ENCODE peak calls at places on chromosomes 5 and 9, in nine cellular contexts. One of them, this sample, is unnamed.

GRCh38 chr9:93955356-93956182 is 414 bp upstream of the BARX1 start:
- DNase-seq in HCT116: no peak
- DNase-seq in type B pancreatic cell: no peak
- DNase-seq in heart left ventricle: no peak
- DNase-seq in BJ: no peak
- DNase-seq in HL-60: no peak
- DNase-seq in astrocyte of the spinal cord: no peak
- DNase-seq in colonic mucosa: no peak
- DNase-seq in psoas muscle: no peak
- DNase-seq in this sample: no peak

GRCh38 chr5:96517294-96517693 is 84.2 kb upstream of the PCSK1 start:
- DNase-seq in HCT116: no peak
- DNase-seq in type B pancreatic cell: no peak
- DNase-seq in heart left ventricle: no peak
- DNase-seq in BJ: no peak
- DNase-seq in HL-60: no peak
- DNase-seq in astrocyte of the spinal cord: peak
- DNase-seq in colonic mucosa: no peak
- DNase-seq in psoas muscle: no peak
- DNase-seq in this sample: no peak

GRCh38 chr5:170159101-170159698 is 53.5 kb downstream of the FOXI1 start:
- DNase-seq in HCT116: no peak
- DNase-seq in type B pancreatic cell: no peak
- DNase-seq in heart left ventricle: no peak
- DNase-seq in BJ: no peak
- DNase-seq in HL-60: no peak
- DNase-seq in astrocyte of the spinal cord: peak
- DNase-seq in colonic mucosa: no peak
- DNase-seq in psoas muscle: no peak
- DNase-seq in this sample: no peak

GRCh38 chr9:36974731-36975130 is 59.3 kb downstream of the PAX5 start:
- DNase-seq in HCT116: no peak
- DNase-seq in type B pancreatic cell: peak
- DNase-seq in heart left ventricle: no peak
- DNase-seq in BJ: no peak
- DNase-seq in HL-60: no peak
- DNase-seq in astrocyte of the spinal cord: no peak
- DNase-seq in colonic mucosa: no peak
- DNase-seq in psoas muscle: no peak
- DNase-seq in this sample: no peak

GRCh38 chr5:6745706-6746217 is 32.5 kb downstream of the TENT4A start:
- DNase-seq in HCT116: peak
- DNase-seq in type B pancreatic cell: no peak
- DNase-seq in heart left ventricle: no peak
- DNase-seq in BJ: no peak
- DNase-seq in HL-60: no peak
- DNase-seq in astrocyte of the spinal cord: peak
- DNase-seq in colonic mucosa: no peak
- DNase-seq in psoas muscle: no peak
- DNase-seq in this sample: peak

GRCh38 chr9:28155067-28155466 is 581.8 kb upstream of the C9orf72 start:
- DNase-seq in HCT116: no peak
- DNase-seq in type B pancreatic cell: no peak
- DNase-seq in heart left ventricle: no peak
- DNase-seq in BJ: no peak
- DNase-seq in HL-60: no peak
- DNase-seq in astrocyte of the spinal cord: peak
- DNase-seq in colonic mucosa: no peak
- DNase-seq in psoas muscle: no peak
- DNase-seq in this sample: no peak

GRCh38 chr5:154540600-154540999 is 62.6 kb upstream of the HAND1 start:
- DNase-seq in HCT116: no peak
- DNase-seq in type B pancreatic cell: no peak
- DNase-seq in heart left ventricle: no peak
- DNase-seq in BJ: no peak
- DNase-seq in HL-60: no peak
- DNase-seq in astrocyte of the spinal cord: no peak
- DNase-seq in colonic mucosa: no peak
- DNase-seq in psoas muscle: no peak
- DNase-seq in this sample: no peak

GRCh38 chr5:66680227-66680626 is 84.0 kb downstream of the MAST4 start:
- DNase-seq in HCT116: no peak
- DNase-seq in type B pancreatic cell: no peak
- DNase-seq in heart left ventricle: no peak
- DNase-seq in BJ: no peak
- DNase-seq in HL-60: no peak
- DNase-seq in astrocyte of the spinal cord: no peak
- DNase-seq in colonic mucosa: no peak
- DNase-seq in psoas muscle: no peak
- DNase-seq in this sample: no peak

GRCh38 chr5:14693070-14693469 is 28.6 kb downstream of the OTULIN start:
- DNase-seq in HCT116: no peak
- DNase-seq in type B pancreatic cell: no peak
- DNase-seq in heart left ventricle: no peak
- DNase-seq in BJ: no peak
- DNase-seq in HL-60: no peak
- DNase-seq in astrocyte of the spinal cord: no peak
- DNase-seq in colonic mucosa: no peak
- DNase-seq in psoas muscle: no peak
- DNase-seq in this sample: no peak

GRCh38 chr5:128587275-128587674 is 49.2 kb upstream of the FBN2 start:
- DNase-seq in HCT116: no peak
- DNase-seq in type B pancreatic cell: no peak
- DNase-seq in heart left ventricle: no peak
- DNase-seq in BJ: no peak
- DNase-seq in HL-60: no peak
- DNase-seq in astrocyte of the spinal cord: no peak
- DNase-seq in colonic mucosa: no peak
- DNase-seq in psoas muscle: no peak
- DNase-seq in this sample: no peak

GRCh38 chr5:72662936-72663335 is 153.5 kb upstream of the TNPO1 start:
- DNase-seq in HCT116: no peak
- DNase-seq in type B pancreatic cell: no peak
- DNase-seq in heart left ventricle: no peak
- DNase-seq in BJ: no peak
- DNase-seq in HL-60: no peak
- DNase-seq in astrocyte of the spinal cord: no peak
- DNase-seq in colonic mucosa: no peak
- DNase-seq in psoas muscle: no peak
- DNase-seq in this sample: no peak

GRCh38 chr9:99184427-99185327 is 37.1 kb downstream of the ALG2 start:
- DNase-seq in HCT116: peak
- DNase-seq in type B pancreatic cell: peak
- DNase-seq in heart left ventricle: peak
- DNase-seq in BJ: peak
- DNase-seq in HL-60: peak
- DNase-seq in astrocyte of the spinal cord: peak
- DNase-seq in colonic mucosa: peak
- DNase-seq in psoas muscle: peak
- DNase-seq in this sample: peak

GRCh38 chr9:126857261-126857960 is 3.0 kb upstream of the ZBTB34 start:
- DNase-seq in HCT116: no peak
- DNase-seq in type B pancreatic cell: no peak
- DNase-seq in heart left ventricle: no peak
- DNase-seq in BJ: no peak
- DNase-seq in HL-60: no peak
- DNase-seq in astrocyte of the spinal cord: no peak
- DNase-seq in colonic mucosa: no peak
- DNase-seq in psoas muscle: no peak
- DNase-seq in this sample: no peak

GRCh38 chr9:111399772-111400563 is 69.9 kb upstream of the OR2K2 start:
- DNase-seq in HCT116: peak
- DNase-seq in type B pancreatic cell: no peak
- DNase-seq in heart left ventricle: no peak
- DNase-seq in BJ: no peak
- DNase-seq in HL-60: no peak
- DNase-seq in astrocyte of the spinal cord: peak
- DNase-seq in colonic mucosa: peak
- DNase-seq in psoas muscle: no peak
- DNase-seq in this sample: no peak

GRCh38 chr5:153445875-153446567 is 44.4 kb upstream of the GRIA1 start:
- DNase-seq in HCT116: no peak
- DNase-seq in type B pancreatic cell: no peak
- DNase-seq in heart left ventricle: peak
- DNase-seq in BJ: no peak
- DNase-seq in HL-60: no peak
- DNase-seq in astrocyte of the spinal cord: no peak
- DNase-seq in colonic mucosa: no peak
- DNase-seq in psoas muscle: no peak
- DNase-seq in this sample: no peak

GRCh38 chr5:14309864-14310531 is 166.9 kb downstream of the TRIO start:
- DNase-seq in HCT116: no peak
- DNase-seq in type B pancreatic cell: no peak
- DNase-seq in heart left ventricle: no peak
- DNase-seq in BJ: no peak
- DNase-seq in HL-60: no peak
- DNase-seq in astrocyte of the spinal cord: no peak
- DNase-seq in colonic mucosa: no peak
- DNase-seq in psoas muscle: no peak
- DNase-seq in this sample: no peak

GRCh38 chr5:177005619-177006264 is 837 bp downstream of the UIMC1 start:
- DNase-seq in HCT116: peak
- DNase-seq in type B pancreatic cell: peak
- DNase-seq in heart left ventricle: peak
- DNase-seq in BJ: no peak
- DNase-seq in HL-60: peak
- DNase-seq in astrocyte of the spinal cord: peak
- DNase-seq in colonic mucosa: peak
- DNase-seq in psoas muscle: peak
- DNase-seq in this sample: peak

GRCh38 chr9:74760031-74760700 is 127.6 kb downstream of the TRPM6 start:
- DNase-seq in HCT116: no peak
- DNase-seq in type B pancreatic cell: no peak
- DNase-seq in heart left ventricle: no peak
- DNase-seq in BJ: peak
- DNase-seq in HL-60: no peak
- DNase-seq in astrocyte of the spinal cord: peak
- DNase-seq in colonic mucosa: no peak
- DNase-seq in psoas muscle: no peak
- DNase-seq in this sample: no peak

GRCh38 chr9:86636051-86636450 is 281.8 kb upstream of the TUT7 start:
- DNase-seq in HCT116: no peak
- DNase-seq in type B pancreatic cell: no peak
- DNase-seq in heart left ventricle: no peak
- DNase-seq in BJ: no peak
- DNase-seq in HL-60: no peak
- DNase-seq in astrocyte of the spinal cord: no peak
- DNase-seq in colonic mucosa: no peak
- DNase-seq in psoas muscle: no peak
- DNase-seq in this sample: no peak
- TF ChIP-seq CTCF in HCT116: no peak
- TF ChIP-seq CTCF in type B pancreatic cell: peak
- TF ChIP-seq CTCF in heart left ventricle: no peak
- TF ChIP-seq CTCF in BJ: no peak
- TF ChIP-seq CTCF in HL-60: no peak
- TF ChIP-seq CTCF in astrocyte of the spinal cord: no peak
- TF ChIP-seq CTCF in colonic mucosa: no peak
- TF ChIP-seq CTCF in psoas muscle: no peak
- TF ChIP-seq CTCF in this sample: no peak

GRCh38 chr9:107161338-107161737 is 121.7 kb upstream of the RAD23B start:
- DNase-seq in HCT116: no peak
- DNase-seq in type B pancreatic cell: no peak
- DNase-seq in heart left ventricle: no peak
- DNase-seq in BJ: no peak
- DNase-seq in HL-60: no peak
- DNase-seq in astrocyte of the spinal cord: no peak
- DNase-seq in colonic mucosa: no peak
- DNase-seq in psoas muscle: no peak
- DNase-seq in this sample: no peak

GRCh38 chr9:107154291-107154690 is 128.8 kb upstream of the RAD23B start:
- DNase-seq in HCT116: no peak
- DNase-seq in type B pancreatic cell: no peak
- DNase-seq in heart left ventricle: no peak
- DNase-seq in BJ: no peak
- DNase-seq in HL-60: no peak
- DNase-seq in astrocyte of the spinal cord: no peak
- DNase-seq in colonic mucosa: no peak
- DNase-seq in psoas muscle: no peak
- DNase-seq in this sample: no peak

GRCh38 chr9:107155244-107155817 is 127.7 kb upstream of the RAD23B start:
- DNase-seq in HCT116: no peak
- DNase-seq in type B pancreatic cell: no peak
- DNase-seq in heart left ventricle: no peak
- DNase-seq in BJ: no peak
- DNase-seq in HL-60: no peak
- DNase-seq in astrocyte of the spinal cord: no peak
- DNase-seq in colonic mucosa: no peak
- DNase-seq in psoas muscle: no peak
- DNase-seq in this sample: no peak

GRCh38 chr9:107154766-107155165 is 128.3 kb upstream of the RAD23B start:
- DNase-seq in HCT116: no peak
- DNase-seq in type B pancreatic cell: no peak
- DNase-seq in heart left ventricle: no peak
- DNase-seq in BJ: no peak
- DNase-seq in HL-60: no peak
- DNase-seq in astrocyte of the spinal cord: no peak
- DNase-seq in colonic mucosa: no peak
- DNase-seq in psoas muscle: no peak
- DNase-seq in this sample: no peak

GRCh38 chr9:107158321-107158720 is 124.8 kb upstream of the RAD23B start:
- DNase-seq in HCT116: peak
- DNase-seq in type B pancreatic cell: no peak
- DNase-seq in heart left ventricle: no peak
- DNase-seq in BJ: no peak
- DNase-seq in HL-60: no peak
- DNase-seq in astrocyte of the spinal cord: peak
- DNase-seq in colonic mucosa: no peak
- DNase-seq in psoas muscle: no peak
- DNase-seq in this sample: no peak
- TF ChIP-seq CTCF in HCT116: peak
- TF ChIP-seq CTCF in type B pancreatic cell: peak
- TF ChIP-seq CTCF in heart left ventricle: peak
- TF ChIP-seq CTCF in BJ: peak
- TF ChIP-seq CTCF in HL-60: no peak
- TF ChIP-seq CTCF in astrocyte of the spinal cord: peak
- TF ChIP-seq CTCF in colonic mucosa: no peak
- TF ChIP-seq CTCF in psoas muscle: peak
- TF ChIP-seq CTCF in this sample: peak

GRCh38 chr5:116237917-116238502 is 153.2 kb downstream of the COMMD10 start:
- DNase-seq in HCT116: peak
- DNase-seq in type B pancreatic cell: no peak
- DNase-seq in heart left ventricle: no peak
- DNase-seq in BJ: peak
- DNase-seq in HL-60: no peak
- DNase-seq in astrocyte of the spinal cord: no peak
- DNase-seq in colonic mucosa: no peak
- DNase-seq in psoas muscle: no peak
- DNase-seq in this sample: no peak
- TF ChIP-seq CTCF in HCT116: no peak
- TF ChIP-seq CTCF in type B pancreatic cell: peak
- TF ChIP-seq CTCF in heart left ventricle: no peak
- TF ChIP-seq CTCF in BJ: peak
- TF ChIP-seq CTCF in HL-60: no peak
- TF ChIP-seq CTCF in astrocyte of the spinal cord: peak
- TF ChIP-seq CTCF in colonic mucosa: no peak
- TF ChIP-seq CTCF in psoas muscle: no peak
- TF ChIP-seq CTCF in this sample: no peak

DNA sequence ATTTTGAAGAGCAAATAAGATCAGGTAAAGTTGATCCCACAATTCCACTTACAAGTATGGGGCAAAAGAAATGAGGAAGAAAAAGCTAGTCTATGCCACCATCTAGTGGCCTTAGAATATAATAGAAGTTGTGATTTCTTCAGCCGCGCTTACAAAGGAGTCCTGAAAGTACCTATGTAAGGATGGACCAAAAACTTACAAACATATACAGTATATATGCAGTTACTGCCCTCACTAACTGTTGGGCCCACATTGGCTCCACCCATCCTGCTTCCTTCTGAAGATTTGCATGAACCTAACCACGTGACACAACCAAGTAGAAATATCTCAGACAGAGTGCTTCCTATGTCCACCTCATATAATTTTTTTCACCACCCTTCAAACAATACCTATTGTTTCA is 11.7 kb upstream of the OR13D1 start:
- DNase-seq in HCT116: peak
- DNase-seq in type B pancreatic cell: no peak
- DNase-seq in heart left ventricle: no peak
- DNase-seq in BJ: no peak
- DNase-seq in HL-60: peak
- DNase-seq in astrocyte of the spinal cord: peak
- DNase-seq in colonic mucosa: no peak
- DNase-seq in psoas muscle: no peak
- DNase-seq in this sample: no peak
- TF ChIP-seq CTCF in HCT116: peak
- TF ChIP-seq CTCF in type B pancreatic cell: peak
- TF ChIP-seq CTCF in heart left ventricle: peak
- TF ChIP-seq CTCF in BJ: peak
- TF ChIP-seq CTCF in HL-60: no peak
- TF ChIP-seq CTCF in astrocyte of the spinal cord: peak
- TF ChIP-seq CTCF in colonic mucosa: peak
- TF ChIP-seq CTCF in psoas muscle: peak
- TF ChIP-seq CTCF in this sample: no peak